ENCODE peak calls at places on chromosomes 1 and 21, in ten cellular contexts. Y is NCI-H82; J is left cardiac atrium; H is HT1080; P is stimulated activated CD4-positive, alpha-beta T cell treated with anti-CD3 and anti-CD28 coated beads, Interleukin-2, amount 100 ng/mL, for 24 hours; C is AG08395; W is MG63; A is NCI-H1105; M is activated effector memory CD4-positive, alpha-beta T cell treated with anti-CD3 and anti-CD28 coated beads, Interleukin-2, amount 50 U/mL, for 16 hours; G is HFFc6. Z is an unnamed sample.

GRCh38 chr1:155218854-155219591 is 10.5 kb downstream of the MTX1 start:
- DNase-seq in Y (peak), J (no peak), H (peak), P (no peak), C (peak), W (no peak), A (peak), M (no peak), G (peak), Z (no peak)

GRCh38 chr1:10479276-10479675 is 4.5 kb downstream of the PEX14 start:
- DNase-seq in Y (no peak), J (no peak), H (no peak), P (no peak), C (no peak), W (no peak), A (no peak), M (no peak), G (no peak), Z (no peak)

GRCh38 chr1:174169342-174169741 is 10.0 kb downstream of the RABGAP1L start:
- DNase-seq in Y (no peak), J (no peak), H (no peak), P (no peak), C (no peak), W (no peak), A (no peak), M (no peak), G (no peak), Z (no peak)

GRCh38 chr1:224815647-224816046 is 113.8 kb upstream of the DNAH14 start:
- DNase-seq in Y (no peak), J (no peak), H (no peak), P (no peak), C (no peak), W (no peak), A (no peak), M (no peak), G (no peak), Z (no peak)

GRCh38 chr1:113966013-113966412 is 13.3 kb upstream of the OLFML3 start:
- DNase-seq in Y (no peak), J (no peak), H (no peak), P (no peak), C (no peak), W (no peak), A (no peak), M (no peak), G (peak), Z (no peak)

GRCh38 chr1:63635681-63636080 is 42.5 kb downstream of the PGM1 start:
- DNase-seq in Y (no peak), J (no peak), H (no peak), P (no peak), C (peak), W (no peak), A (no peak), M (no peak), G (no peak), Z (no peak)

GRCh38 chr1:56374026-56374974 is 205.1 kb downstream of the PLPP3 start:
- DNase-seq in Y (peak), J (no peak), H (no peak), P (no peak), C (peak), W (peak), A (peak), M (no peak), G (no peak), Z (no peak)

GRCh38 chr1:24535021-24535424 is 20.9 kb upstream of the NCMAP start:
- DNase-seq in Y (no peak), J (no peak), H (no peak), P (peak), C (no peak), W (peak), A (no peak), M (peak), G (no peak), Z (peak)

GRCh38 chr1:71232166-71232763 is 151.4 kb upstream of the ZRANB2 start:
- DNase-seq in Y (no peak), J (no peak), H (no peak), P (no peak), C (no peak), W (no peak), A (no peak), M (no peak), G (no peak), Z (no peak)

GRCh38 chr1:166960871-166961474 is 14.4 kb downstream of the ILDR2 start:
- DNase-seq in Y (peak), J (no peak), H (no peak), P (no peak), C (no peak), W (no peak), A (no peak), M (no peak), G (no peak), Z (no peak)

GRCh38 chr1:17790383-17791054 is 35.4 kb downstream of the ACTL8 start:
- DNase-seq in Y (no peak), J (no peak), H (no peak), P (no peak), C (no peak), W (no peak), A (no peak), M (peak), G (no peak), Z (no peak)

GRCh38 chr1:78114034-78114956 is 68.5 kb downstream of the GIPC2 start:
- DNase-seq in Y (peak), J (peak), H (peak), P (peak), C (peak), W (peak), A (peak), M (peak), G (peak), Z (peak)

GRCh38 chr1:93694039-93694438 is 12.4 kb upstream of the BCAR3 start:
- DNase-seq in Y (no peak), J (no peak), H (peak), P (no peak), C (peak), W (peak), A (no peak), M (no peak), G (no peak), Z (no peak)

GRCh38 chr1:17335821-17336718 is 28.1 kb downstream of the PADI4 start:
- DNase-seq in Y (peak), J (peak), H (peak), P (peak), C (peak), W (peak), A (peak), M (peak), G (peak), Z (peak)

GRCh38 chr21:31203371-31204054 is 140.5 kb downstream of the TIAM1 start:
- DNase-seq in Y (no peak), J (no peak), H (peak), P (no peak), C (no peak), W (peak), A (no peak), M (no peak), G (no peak), Z (no peak)

GRCh38 chr1:150560576-150560975 is 11.4 kb downstream of the ADAMTSL4 start:
- DNase-seq in Y (no peak), J (no peak), H (no peak), P (no peak), C (no peak), W (no peak), A (no peak), M (no peak), G (no peak), Z (no peak)

GRCh38 chr21:27580276-27580675 is 613.4 kb upstream of the ADAMTS5 start:
- DNase-seq in Y (no peak), J (no peak), H (peak), P (no peak), C (no peak), W (no peak), A (no peak), M (no peak), G (peak), Z (no peak)

GRCh38 chr1:92408825-92409224 is 77.9 kb downstream of the GFI1 start:
- DNase-seq in Y (no peak), J (no peak), H (peak), P (no peak), C (peak), W (no peak), A (no peak), M (no peak), G (peak), Z (no peak)

GRCh38 chr1:52970149-52970548 is 43.1 kb downstream of the SCP2 start:
- DNase-seq in Y (peak), J (no peak), H (peak), P (no peak), C (no peak), W (no peak), A (no peak), M (no peak), G (no peak), Z (no peak)

GRCh38 chr1:185156321-185156853 is 366 bp downstream of the TRMT1L start:
- DNase-seq in Y (peak), J (no peak), H (no peak), P (no peak), C (no peak), W (no peak), A (peak), M (no peak), G (peak), Z (no peak)

GRCh38 chr1:241776911-241777310 is 71.1 kb upstream of the EXO1 start:
- DNase-seq in Y (no peak), J (no peak), H (no peak), P (no peak), C (no peak), W (no peak), A (no peak), M (no peak), G (no peak), Z (no peak)

GRCh38 chr1:192576190-192577144 is 894 bp downstream of the RGS1 start:
- DNase-seq in Y (no peak), J (no peak), H (no peak), P (no peak), C (no peak), W (no peak), A (no peak), M (no peak), G (no peak), Z (no peak)

GRCh38 chr1:228259951-228260350 is 52.1 kb downstream of the OBSCN start:
- DNase-seq in Y (peak), J (no peak), H (no peak), P (no peak), C (no peak), W (no peak), A (no peak), M (no peak), G (no peak), Z (no peak)

GRCh38 chr1:2136386-2136821 is 58.2 kb downstream of the FAAP20 start:
- DNase-seq in Y (no peak), J (no peak), H (no peak), P (no peak), C (no peak), W (no peak), A (no peak), M (no peak), G (no peak), Z (no peak)

GRCh38 chr1:17465186-17465585 is 25.7 kb upstream of the RCC2 start:
- DNase-seq in Y (no peak), J (no peak), H (no peak), P (no peak), C (no peak), W (no peak), A (no peak), M (no peak), G (no peak), Z (no peak)

GRCh38 chr1:23747947-23748346 is 4.7 kb downstream of the ELOA start:
- DNase-seq in Y (no peak), J (no peak), H (no peak), P (no peak), C (no peak), W (no peak), A (no peak), M (peak), G (no peak), Z (no peak)